ENCODE peak calls at places on chromosomes 13 and 19, in seven cellular contexts. D is globus pallidus; Z is NCI-H1048; J is CD8-positive, alpha-beta memory T cell; X is left kidney; N is AG04450; H is KG1. E is an unnamed sample.

GRCh38 chr13:100512422-100512821 is 76.2 kb downstream of the GGACT start:
- DNase-seq in D (no peak), Z (no peak), J (no peak), X (no peak), N (no peak), H (no peak), E (no peak)

GRCh38 chr19:14517446-14517839 is 754 bp downstream of the DNAJB1 start:
- DNase-seq in D (peak; percentile 46), Z (no peak), J (no peak), X (no peak), N (no peak), H (no peak), E (no peak)

GRCh38 chr13:113192279-113192678 is 16.2 kb downstream of the PCID2 start:
- DNase-seq in D (no peak), Z (no peak), J (no peak), X (no peak), N (no peak), H (no peak), E (no peak)

GRCh38 chr13:109764474-109765292 is 21.7 kb downstream of the IRS2 start:
- DNase-seq in D (peak; percentile 82), Z (no peak), J (no peak), X (peak; percentile 49), N (no peak), H (no peak), E (no peak)

GRCh38 chr13:93861818-93862217 is 617.7 kb downstream of the DCT start:
- DNase-seq in D (no peak), Z (no peak), J (no peak), X (peak; percentile 32), N (peak; percentile 24), H (no peak), E (no peak)

GRCh38 chr13:113129921-113130750 is 7.5 kb downstream of the F10 start:
- DNase-seq in D (no peak), Z (no peak), J (no peak), X (peak; percentile 82), N (no peak), H (no peak), E (no peak)

GRCh38 chr13:28707629-28708427 is 10.9 kb downstream of the SLC46A3 start:
- DNase-seq in D (peak; percentile 28), Z (no peak), J (no peak), X (no peak), N (peak; percentile 65), H (no peak), E (no peak)

GRCh38 chr13:112928958-112929777 is 39.8 kb upstream of the MCF2L start:
- DNase-seq in D (no peak), Z (no peak), J (no peak), X (peak; percentile 67), N (no peak), H (no peak), E (no peak)

GRCh38 chr19:6671960-6672359 is 2.0 kb upstream of the TNFSF14 start:
- DNase-seq in D (no peak), Z (no peak), J (no peak), X (no peak), N (no peak), H (no peak), E (no peak)

GRCh38 chr19:49409441-49410029 is 13.7 kb downstream of the PTH2 start:
- DNase-seq in D (no peak), Z (no peak), J (no peak), X (no peak), N (no peak), H (no peak), E (no peak)

GRCh38 chr19:2613507-2614295 is 88.8 kb downstream of the GNG7 start:
- DNase-seq in D (no peak), Z (no peak), J (peak; percentile 51), X (peak; percentile 43), N (no peak), H (no peak), E (no peak)

GRCh38 chr19:17679526-17680234 is 8.5 kb downstream of the UNC13A start:
- DNase-seq in D (no peak), Z (no peak), J (no peak), X (no peak), N (no peak), H (no peak), E (no peak)

GRCh38 chr13:51154029-51154555 is 43.0 kb upstream of the C13orf42 start:
- DNase-seq in D (no peak), Z (no peak), J (no peak), X (no peak), N (no peak), H (no peak), E (no peak)

GRCh38 chr19:16566161-16566560 is 6.1 kb downstream of the SLC35E1 start:
- DNase-seq in D (no peak), Z (no peak), J (peak; percentile 90), X (no peak), N (no peak), H (peak; percentile 53), E (no peak)

GRCh38 chr13:39816936-39817335 is 161.5 kb downstream of the COG6 start:
- DNase-seq in D (no peak), Z (no peak), J (no peak), X (no peak), N (no peak), H (no peak), E (no peak)

GRCh38 chr19:3617463-3617862 is 9.1 kb downstream of the CACTIN start:
- DNase-seq in D (no peak), Z (no peak), J (no peak), X (no peak), N (no peak), H (no peak), E (no peak)

GRCh38 chr13:40665754-40666057 is 735 bp downstream of the FOXO1 start:
- DNase-seq in D (no peak), Z (no peak), J (peak; percentile 43), X (no peak), N (no peak), H (no peak), E (no peak)

GRCh38 chr13:39603424-39603947 is 493 bp upstream of the LHFPL6 start:
- DNase-seq in D (peak; percentile 20), Z (no peak), J (no peak), X (no peak), N (no peak), H (no peak), E (no peak)

E was measured in neuronal stem cell.